ENCODE peak calls at places on chromosomes 7 and 10, in eight cellular contexts. W is cardiac muscle cell; N is tibial nerve; E is adrenal gland; Z is heart left ventricle; L is breast epithelium; K is NT2/D1; H is CD8-positive, alpha-beta T cell. P is an unnamed sample.

GRCh38 chr7:8386926-8387550 is 46.4 kb upstream of the NXPH1 start:
- DNase-seq in W (no peak), N (no peak), E (no peak), Z (no peak), L (no peak), K (no peak), H (no peak), P (no peak)

GRCh38 chr10:85612833-85613232 is 753.8 kb downstream of the GRID1 start:
- DNase-seq in W (no peak), N (no peak), E (no peak), Z (no peak), L (no peak), K (no peak), H (no peak), P (peak; percentile 55)

GRCh38 chr10:105549731-105550130 is 908.6 kb downstream of the SORCS3 start:
- DNase-seq in W (no peak), N (no peak), E (no peak), Z (no peak), L (no peak), K (no peak), H (no peak), P (no peak)

GRCh38 chr7:52917982-52918578 is 117.4 kb upstream of the POM121L12 start:
- DNase-seq in W (no peak), N (no peak), E (peak; percentile 4), Z (no peak), L (no peak), K (no peak), H (no peak), P (no peak)

GRCh38 chr10:29850371-29850770 is 209.0 kb downstream of the JCAD start:
- DNase-seq in W (no peak), N (no peak), E (no peak), Z (no peak), L (no peak), K (no peak), H (no peak), P (no peak)

GRCh38 chr7:51019231-51019844 is 236.6 kb upstream of the GRB10 start:
- DNase-seq in W (no peak), N (no peak), E (no peak), Z (no peak), L (no peak), K (no peak), H (no peak), P (peak; percentile 16)

GRCh38 chr10:6721480-6721879 is 141.4 kb upstream of the PRKCQ start:
- DNase-seq in W (no peak), N (no peak), E (peak; percentile 23), Z (peak; percentile 52), L (no peak), K (no peak), H (no peak), P (peak; percentile 94)

GRCh38 chr7:149207324-149208035 is 12.1 kb downstream of the ZNF282 start:
- DNase-seq in W (no peak), N (no peak), E (no peak), Z (no peak), L (no peak), K (no peak), H (no peak), P (no peak)

GRCh38 chr7:37110641-37111421 is 337.8 kb downstream of the ELMO1 start:
- DNase-seq in W (no peak), N (no peak), E (no peak), Z (no peak), L (no peak), K (no peak), H (no peak), P (no peak)

GRCh38 chr10:72334832-72335393 is 19.8 kb downstream of the DNAJB12 start:
- DNase-seq in W (no peak), N (peak; percentile 89), E (peak; percentile 98), Z (peak; percentile 86), L (peak; percentile 98), K (no peak), H (peak; percentile 85), P (peak; percentile 98)

GRCh38 chr10:35327770-35328403 is 8.4 kb upstream of the CCNY start:
- DNase-seq in W (peak; percentile 36), N (no peak), E (no peak), Z (no peak), L (no peak), K (no peak), H (no peak), P (no peak)

GRCh38 chr10:35328404-35329037 is 7.8 kb upstream of the CCNY start:
- DNase-seq in W (no peak), N (no peak), E (no peak), Z (no peak), L (no peak), K (no peak), H (no peak), P (no peak)

GRCh38 chr10:35329520-35329919 is 6.8 kb upstream of the CCNY start:
- DNase-seq in W (peak; percentile 40), N (no peak), E (peak; percentile 63), Z (no peak), L (no peak), K (no peak), H (no peak), P (no peak)

GRCh38 chr10:35324196-35324595 is 12.1 kb upstream of the CCNY start:
- DNase-seq in W (no peak), N (no peak), E (no peak), Z (no peak), L (no peak), K (no peak), H (no peak), P (no peak)

GRCh38 chr10:35326466-35327235 is 9.7 kb upstream of the CCNY start:
- DNase-seq in W (no peak), N (no peak), E (no peak), Z (no peak), L (no peak), K (no peak), H (no peak), P (no peak)
- H3K4me1 ChIP-seq in W (peaks cover 19% of the 10 kb centered on the region), N (no peaks in the 10 kb centered on the region), E (peaks cover 37% of the 10 kb centered on the region), Z (peaks cover 33% of the 10 kb centered on the region), L (no peaks in the 10 kb centered on the region), K (no peaks in the 10 kb centered on the region), H (peaks cover 5% of the 10 kb centered on the region), P (peaks cover 21% of the 10 kb centered on the region)

GRCh38 chr10:79244068-79244442 is 103.2 kb upstream of the PPIF start:
- DNase-seq in W (no peak), N (no peak), E (no peak), Z (no peak), L (no peak), K (no peak), H (no peak), P (no peak)

GRCh38 chr10:79241990-79242619 is 105.2 kb upstream of the PPIF start:
- DNase-seq in W (peak; percentile 45), N (no peak), E (peak; percentile 74), Z (peak; percentile 83), L (peak; percentile 61), K (no peak), H (peak; percentile 25), P (no peak)

GRCh38 chr10:79244841-79245504 is 102.3 kb upstream of the PPIF start:
- DNase-seq in W (no peak), N (no peak), E (no peak), Z (no peak), L (no peak), K (no peak), H (peak; percentile 38), P (no peak)

GRCh38 chr10:79242620-79243152 is 104.6 kb upstream of the PPIF start:
- DNase-seq in W (peak; percentile 88), N (peak; percentile 39), E (peak; percentile 78), Z (peak; percentile 78), L (peak; percentile 47), K (no peak), H (peak; percentile 43), P (no peak)

DNA sequence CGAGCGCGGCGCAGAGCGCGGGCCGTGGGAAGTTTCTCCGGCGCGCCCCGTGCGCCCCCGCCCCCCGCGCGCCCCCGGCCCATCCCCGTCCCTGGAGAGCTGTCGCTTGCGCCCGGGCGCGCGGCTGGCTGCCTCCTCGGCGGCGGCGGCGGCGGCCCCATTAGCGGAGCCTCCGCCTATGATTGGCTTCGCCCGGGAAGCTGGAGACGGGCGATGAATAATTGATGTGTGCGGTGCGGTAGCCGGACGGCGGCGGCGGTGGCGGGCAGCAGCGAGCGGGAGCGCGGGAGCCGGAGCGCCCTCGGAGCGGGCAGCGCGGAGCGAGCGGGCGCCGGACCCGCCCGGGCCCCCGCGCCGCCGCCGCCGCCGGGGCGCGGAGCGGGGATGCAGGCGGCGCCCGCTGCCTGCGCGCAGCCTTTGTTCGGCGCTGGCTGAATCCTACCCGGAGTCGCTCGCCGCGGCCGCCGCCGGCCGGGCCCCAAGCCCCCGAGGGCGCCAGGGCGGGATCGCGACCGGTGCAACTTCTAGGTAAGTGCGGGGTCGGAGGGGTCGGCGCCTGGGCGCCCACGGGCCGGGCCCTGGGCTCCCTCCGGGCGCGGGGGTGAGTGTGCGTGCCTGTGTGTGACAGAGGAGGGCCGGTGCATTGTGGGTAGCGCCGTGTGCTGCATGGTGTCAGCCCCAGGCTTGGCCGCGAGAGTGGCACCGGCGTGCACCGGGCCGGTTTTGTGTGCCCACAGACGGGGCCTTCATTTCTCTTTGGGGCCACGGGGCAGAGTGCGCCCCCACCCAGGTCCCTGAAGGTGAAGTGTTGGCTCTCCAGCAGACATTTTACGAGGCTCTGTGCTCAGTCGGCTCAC is 103.8 kb upstream of the PPIF start:
- DNase-seq in W (peak; percentile 77), N (no peak), E (no peak), Z (peak; percentile 68), L (no peak), K (no peak), H (peak; percentile 50), P (no peak)
- H3K4me1 ChIP-seq in W (peaks cover 45% of the 10 kb centered on the region), N (peaks cover 68% of the 10 kb centered on the region), E (peaks cover 80% of the 10 kb centered on the region), Z (peaks cover 91% of the 10 kb centered on the region), L (peaks cover 46% of the 10 kb centered on the region), K (peaks cover 32% of the 10 kb centered on the region), H (peaks cover 40% of the 10 kb centered on the region), P (peaks cover 89% of the 10 kb centered on the region)

DNA sequence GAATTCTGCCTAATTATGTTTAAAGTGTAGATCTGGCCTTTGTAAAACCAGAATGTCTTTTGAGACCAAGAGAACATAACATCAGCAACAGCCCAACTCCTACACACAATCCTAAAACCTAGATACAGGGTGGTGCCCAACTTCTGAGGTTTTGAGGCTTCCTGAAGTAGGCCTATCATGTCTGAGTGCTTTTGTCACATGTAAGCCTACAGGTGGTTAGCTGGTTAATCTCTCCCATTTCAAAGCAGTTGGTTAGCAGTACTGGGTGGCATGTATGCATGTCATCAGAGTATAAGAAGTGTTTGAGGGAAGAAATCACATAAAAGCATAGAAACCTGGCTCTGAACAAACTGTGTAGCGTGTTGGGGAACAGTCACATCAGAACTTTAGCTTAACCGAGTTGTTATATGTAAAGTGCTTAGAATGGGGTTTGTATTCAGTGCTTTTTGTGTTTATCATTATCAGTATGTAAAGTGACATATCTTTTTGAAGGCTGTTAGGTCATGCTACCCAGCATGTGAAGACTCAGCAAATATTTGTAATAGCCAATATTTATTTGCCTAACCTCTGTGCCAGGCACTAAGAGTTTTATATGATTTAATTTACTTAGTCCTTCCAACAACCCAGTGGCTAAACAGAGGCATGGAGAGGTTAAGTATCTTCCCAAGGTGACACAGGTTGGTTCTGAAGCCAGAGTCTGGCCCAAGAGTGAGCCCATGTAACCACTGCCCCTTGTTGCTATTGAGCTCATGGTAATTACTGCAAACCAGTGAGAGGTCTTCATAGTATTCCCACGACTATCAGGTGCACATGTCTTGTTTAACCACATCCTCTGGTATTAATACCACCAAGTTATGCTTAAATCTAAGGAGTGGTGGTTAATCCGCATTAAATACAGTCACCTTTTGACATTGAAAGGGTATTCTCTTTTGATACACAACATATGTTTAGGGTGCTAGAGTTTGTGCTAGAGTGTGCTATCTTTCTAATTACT is 2.6 kb downstream of the ADD3 start:
- DNase-seq in W (no peak), N (no peak), E (no peak), Z (no peak), L (no peak), K (no peak), H (peak; percentile 49), P (no peak)
- H3K4me1 ChIP-seq in W (peaks cover 43% of the 10 kb centered on the region), N (peaks cover 25% of the 10 kb centered on the region), E (peaks cover 36% of the 10 kb centered on the region), Z (peaks cover 56% of the 10 kb centered on the region), L (peaks cover 22% of the 10 kb centered on the region), K (peaks cover 2% of the 10 kb centered on the region), H (peaks cover 58% of the 10 kb centered on the region), P (peaks cover 79% of the 10 kb centered on the region)

GRCh38 chr7:95427123-95427522 is 7.7 kb downstream of the PON2 start:
- DNase-seq in W (no peak), N (no peak), E (no peak), Z (no peak), L (no peak), K (no peak), H (no peak), P (no peak)
- H3K4me1 ChIP-seq in W (peaks cover 8% of the 10 kb centered on the region), N (peaks cover 3% of the 10 kb centered on the region), E (peaks cover 16% of the 10 kb centered on the region), Z (no peaks in the 10 kb centered on the region), L (no peaks in the 10 kb centered on the region), K (no peaks in the 10 kb centered on the region), H (no peaks in the 10 kb centered on the region), P (no peaks in the 10 kb centered on the region)

P was measured in vagina.